ENCODE peak calls at places on chromosomes 1 and 21, in four cellular contexts. F is heart right ventricle, W is pancreas, Q is cardiac fibroblast. J is an unnamed sample.

GRCh38 chr1:54971317-54971791 is 9.1 kb upstream of the TMEM61 start:
- DNase-seq in F (no peak), W (no peak), Q (peak; percentile 38), J (no peak)

GRCh38 chr1:33725037-33725436 is 138.8 kb upstream of the HMGB4 start:
- DNase-seq in F (no peak), W (no peak), Q (no peak), J (no peak)

GRCh38 chr21:41615613-41616012 is 107.7 kb upstream of the TMPRSS2 start:
- DNase-seq in F (no peak), W (no peak), Q (peak; percentile 97), J (no peak)

GRCh38 chr1:207040181-207040533 is 7.6 kb upstream of the C1orf116 start:
- DNase-seq in F (no peak), W (no peak), Q (no peak), J (no peak)

GRCh38 chr1:218529691-218530310 is 184.7 kb downstream of the TGFB2 start:
- DNase-seq in F (no peak), W (no peak), Q (peak; percentile 31), J (no peak)

GRCh38 chr1:154877370-154877974 is 7.4 kb upstream of the KCNN3 start:
- DNase-seq in F (no peak), W (peak; percentile 83), Q (peak; percentile 36), J (no peak)

GRCh38 chr1:113396585-113396984 is 6.3 kb downstream of the MAGI3 start:
- DNase-seq in F (no peak), W (peak; percentile 33), Q (peak; percentile 77), J (no peak)

GRCh38 chr1:215517441-215517891 is 49.6 kb upstream of the KCTD3 start:
- DNase-seq in F (no peak), W (no peak), Q (peak; percentile 39), J (no peak)

GRCh38 chr21:33854604-33855003 is 61.0 kb downstream of the ATP5PO start:
- DNase-seq in F (no peak), W (no peak), Q (peak; percentile 16), J (no peak)

GRCh38 chr1:215543191-215543606 is 23.9 kb upstream of the KCTD3 start:
- DNase-seq in F (no peak), W (peak; percentile 17), Q (peak; percentile 64), J (no peak)

GRCh38 chr1:176567190-176567794 is 104.3 kb downstream of the PAPPA2 start:
- DNase-seq in F (no peak), W (no peak), Q (peak; percentile 43), J (no peak)

GRCh38 chr1:244271909-244272308 is 179.8 kb downstream of the ADSS2 start:
- DNase-seq in F (no peak), W (no peak), Q (no peak), J (no peak)

GRCh38 chr1:169527461-169528213 is 41.9 kb upstream of the SLC19A2 start:
- DNase-seq in F (no peak), W (no peak), Q (peak; percentile 70), J (no peak)

GRCh38 chr1:170247751-170248521 is 102.2 kb downstream of the NTMT2 start:
- DNase-seq in F (no peak), W (no peak), Q (no peak), J (no peak)

GRCh38 chr1:231512147-231512698 is 16.2 kb upstream of the TSNAX start:
- DNase-seq in F (no peak), W (no peak), Q (peak; percentile 83), J (no peak)

GRCh38 chr1:193108471-193108870 is 3.3 kb upstream of the GLRX2 start:
- DNase-seq in F (no peak), W (no peak), Q (no peak), J (no peak)

GRCh38 chr1:195516036-195516435 is 1092.2 kb downstream of the KCNT2 start:
- DNase-seq in F (no peak), W (no peak), Q (no peak), J (no peak)

GRCh38 chr1:234613992-234614584 is 4.1 kb upstream of the IRF2BP2 start:
- DNase-seq in F (no peak), W (no peak), Q (peak; percentile 32), J (no peak)

DNA sequence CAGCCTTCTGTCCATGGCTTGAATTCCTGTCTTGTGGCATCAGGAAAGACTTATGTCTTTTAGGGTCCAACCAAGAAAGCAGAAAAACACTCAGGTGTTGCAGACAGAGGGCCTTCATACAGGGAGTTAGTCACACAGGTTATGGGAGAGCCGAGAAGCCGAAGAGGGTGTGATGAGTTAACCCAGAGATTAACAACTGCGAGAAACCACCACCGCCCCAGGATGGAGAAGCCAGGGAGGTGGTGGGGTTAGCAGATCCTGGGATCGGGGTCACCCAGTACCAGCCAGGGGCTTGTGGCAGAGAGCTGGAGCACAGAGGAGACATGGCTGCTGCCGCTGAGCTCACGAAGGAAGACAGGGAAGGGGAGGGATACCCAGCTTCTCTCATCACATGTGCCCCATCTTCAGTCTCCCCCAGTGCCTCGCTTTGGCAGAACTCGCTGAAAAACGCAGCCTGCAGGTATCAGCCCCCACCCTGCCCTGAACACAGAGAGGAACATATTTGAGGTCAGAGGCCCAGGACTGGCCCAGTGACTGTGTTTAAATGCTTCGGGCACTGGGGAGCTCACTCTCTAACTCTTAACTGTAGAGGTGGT is 58.7 kb downstream of the RUNX3 start:
- DNase-seq in F (no peak), W (no peak), Q (no peak), J (no peak)
- H3K4me3 ChIP-seq in F (no peak overlapping the region), W (no peak overlapping the region), Q (no peak overlapping the region), J (no peak overlapping the region)

GRCh38 chr1:159010398-159010797 is 691 bp downstream of the IFI16 start:
- DNase-seq in F (no peak), W (no peak), Q (peak; percentile 35), J (no peak)

GRCh38 chr1:159009704-159010361 is at the start of gene IFI16:
- DNase-seq in F (no peak), W (no peak), Q (peak; percentile 98), J (no peak)

GRCh38 chr1:159012495-159012894 is 2.8 kb downstream of the IFI16 start:
- DNase-seq in F (no peak), W (no peak), Q (peak; percentile 57), J (peak; percentile 45)

GRCh38 chr1:159014003-159014571 is 4.4 kb downstream of the IFI16 start:
- DNase-seq in F (no peak), W (no peak), Q (no peak), J (no peak)

DNA sequence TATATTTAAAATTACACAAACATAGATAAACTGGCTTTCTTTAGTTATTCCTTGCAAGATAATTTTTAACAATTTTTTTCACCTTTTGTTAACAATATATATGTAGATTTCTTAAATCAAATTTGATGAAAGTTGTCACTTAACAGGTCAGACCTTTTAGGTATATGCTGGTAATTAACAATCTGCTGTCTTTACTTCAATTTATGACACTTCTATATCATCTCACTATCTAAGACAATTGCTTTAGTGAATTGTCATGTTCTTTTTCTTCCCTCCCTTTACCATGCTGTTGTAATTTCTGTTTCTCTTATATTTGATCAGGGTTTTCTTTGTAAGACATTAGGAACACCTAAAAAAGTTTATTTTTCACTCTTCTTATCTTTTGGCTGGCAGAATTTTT is 2.0 kb downstream of the IFI16 start:
- DNase-seq in F (no peak), W (no peak), Q (no peak), J (no peak)
- H3K4me3 ChIP-seq in F (peak overlapping the region; percentile 49), W (peak overlapping the region; percentile 36), Q (peak overlapping the region; percentile 55), J (peak overlapping the region; percentile 35)

DNA sequence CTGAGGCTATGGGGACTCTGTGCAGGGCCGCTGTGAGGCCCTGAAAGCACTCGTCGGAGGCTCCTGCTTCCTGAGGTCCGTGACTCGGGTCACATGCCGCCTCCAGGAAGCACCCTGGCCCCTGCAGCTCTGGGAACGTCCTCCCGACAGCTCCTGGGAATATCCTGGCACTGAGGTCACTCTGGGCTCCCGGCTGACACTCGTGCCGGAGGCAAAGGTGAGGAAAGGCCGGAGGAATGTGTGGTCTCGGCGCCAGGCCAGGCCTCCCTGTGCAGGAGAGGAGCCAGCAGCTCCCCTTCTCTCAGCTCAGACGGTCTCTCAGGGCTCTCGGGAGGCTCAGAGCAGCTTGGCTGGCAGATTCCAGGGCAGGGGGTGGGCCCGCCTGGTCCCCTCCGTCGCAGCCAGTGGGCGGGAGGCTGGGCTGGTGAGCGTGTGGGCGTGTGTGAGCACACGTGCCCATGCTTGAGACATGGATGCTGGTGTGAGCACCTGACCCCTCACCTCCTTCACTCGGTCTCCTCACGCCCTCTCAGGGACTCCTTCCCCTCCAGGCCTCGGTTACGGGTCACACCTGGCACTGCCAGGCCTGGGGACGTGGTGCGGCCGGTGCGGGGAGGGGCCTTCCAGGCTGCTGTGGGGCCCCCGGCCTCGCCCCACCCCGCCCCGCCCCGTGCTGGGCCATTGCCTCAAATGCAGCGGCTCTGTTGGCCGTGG is 5.5 kb upstream of the RNF223 start:
- DNase-seq in F (peak; percentile 33), W (peak; percentile 83), Q (peak; percentile 81), J (peak; percentile 76)
- H3K4me3 ChIP-seq in F (peak overlapping the region; percentile 32), W (peak overlapping the region; percentile 38), Q (peak overlapping the region; percentile 23), J (peak overlapping the region; percentile 20)

DNA sequence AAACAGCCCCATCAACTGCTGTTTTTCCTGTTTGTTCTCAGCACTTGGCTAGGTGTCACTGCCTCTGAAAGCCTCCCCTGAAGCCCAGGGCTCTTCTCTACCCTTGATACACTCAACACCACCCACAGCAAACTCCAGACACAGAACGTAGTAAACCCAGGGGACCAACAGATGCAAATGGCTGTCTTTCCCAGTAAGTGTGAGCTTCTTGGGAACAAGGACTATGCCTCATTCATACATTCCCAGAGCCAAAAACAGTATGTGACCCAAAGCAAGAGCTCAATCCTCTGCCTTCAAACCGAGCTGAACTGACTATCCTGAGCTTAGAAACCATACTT is 4.4 kb downstream of the LBR start:
- DNase-seq in F (no peak), W (no peak), Q (peak; percentile 2), J (no peak)
- H3K4me3 ChIP-seq in F (no peak overlapping the region), W (no peak overlapping the region), Q (no peak overlapping the region), J (no peak overlapping the region)

GRCh38 chr1:7534061-7534825 is 236.9 kb upstream of the VAMP3 start:
- DNase-seq in F (no peak), W (no peak), Q (no peak), J (peak; percentile 23)

GRCh38 chr1:7536891-7537591 is 234.1 kb upstream of the VAMP3 start:
- DNase-seq in F (no peak), W (no peak), Q (no peak), J (peak; percentile 53)

GRCh38 chr1:7535016-7535415 is 236.1 kb upstream of the VAMP3 start:
- DNase-seq in F (no peak), W (no peak), Q (no peak), J (no peak)

GRCh38 chr1:7538033-7538432 is 233.1 kb upstream of the VAMP3 start:
- DNase-seq in F (no peak), W (no peak), Q (peak; percentile 42), J (no peak)

GRCh38 chr1:7535934-7536878 is 234.9 kb upstream of the VAMP3 start:
- DNase-seq in F (no peak), W (no peak), Q (no peak), J (peak; percentile 12)
- H3K4me3 ChIP-seq in F (no peak overlapping the region), W (no peak overlapping the region), Q (no peak overlapping the region), J (no peak overlapping the region)

DNA sequence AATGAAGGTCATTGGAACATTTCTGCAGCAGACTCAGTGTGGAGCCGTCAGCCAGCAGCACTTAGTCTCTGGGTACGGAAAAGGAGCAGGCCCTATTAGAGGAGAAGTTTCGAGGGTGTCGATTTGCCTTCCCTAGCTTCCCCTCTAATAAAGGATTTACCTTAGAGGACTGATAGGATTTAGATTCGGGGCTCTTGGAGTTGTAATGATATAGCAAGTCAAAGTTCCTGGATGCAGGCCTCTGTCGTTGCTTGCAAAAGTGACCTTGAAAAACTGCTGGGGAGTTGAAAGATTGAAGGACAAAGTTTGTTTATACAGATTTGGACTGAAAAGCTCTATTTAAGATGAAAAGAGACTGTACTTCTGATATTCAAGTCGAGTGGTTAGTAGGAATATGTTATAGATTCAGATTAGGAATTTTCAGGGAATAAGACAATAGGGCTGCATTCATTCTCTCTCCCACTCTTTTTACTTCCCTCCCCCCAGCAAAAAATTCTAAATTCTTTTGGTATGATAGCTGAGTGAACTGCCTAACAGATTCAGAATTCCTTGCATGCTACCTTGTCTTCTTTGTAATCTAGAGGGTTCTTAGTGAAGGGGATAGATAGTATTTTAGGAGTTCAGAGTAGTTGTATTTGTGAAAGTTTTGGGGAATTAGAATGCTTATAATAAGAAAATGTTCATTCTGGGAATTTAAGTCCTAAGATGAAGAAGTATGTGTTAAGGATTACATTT is 19.2 kb downstream of the NFYC start:
- DNase-seq in F (no peak), W (no peak), Q (peak; percentile 17), J (no peak)
- H3K4me3 ChIP-seq in F (peak overlapping the region; percentile 40), W (peak overlapping the region; percentile 48), Q (peak overlapping the region; percentile 6), J (peak overlapping the region; percentile 43)